ENCODE peak calls at places on chromosomes 4 and X, in six cellular contexts. I is NCI-H1694 treated with DMSO at 0.1 percent for 48 hours, N is WERI-Rb-1, O is GM13977, T is brain microvascular endothelial cell, E is body of pancreas. F is an unnamed sample.

GRCh38 chr4:131509521-131509920 is 1639.6 kb upstream of the PCDH10 start:
- DNase-seq in O (no peak), E (no peak), I (no peak), N (no peak), T (no peak), F (no peak)

GRCh38 chr4:174117445-174117844 is 166.0 kb downstream of the FBXO8 start:
- DNase-seq in N (no peak), T (no peak), O (no peak), E (no peak), I (no peak), F (no peak)

GRCh38 chr4:115418997-115419396 is 305.6 kb upstream of the NDST4 start:
- DNase-seq in I (no peak), O (no peak), N (no peak), E (no peak), T (no peak), F (no peak)

GRCh38 chrX:13223868-13224555 is 95.8 kb downstream of the ATXN3L start:
- DNase-seq in N (no peak), O (no peak), E (peak; percentile 12), I (peak; percentile 16), T (peak; percentile 83), F (no peak)

GRCh38 chr4:139606600-139607301 is 50.7 kb upstream of the SETD7 start:
- DNase-seq in O (no peak), E (no peak), I (no peak), T (peak; percentile 54), N (no peak), F (no peak)

GRCh38 chr4:147312376-147313046 is 168.4 kb upstream of the EDNRA start:
- DNase-seq in E (no peak), T (no peak), O (no peak), I (no peak), N (no peak), F (no peak)

GRCh38 chr4:68326146-68326545 is 23.7 kb downstream of the YTHDC1 start:
- DNase-seq in I (no peak), E (no peak), T (no peak), N (no peak), O (no peak), F (no peak)

GRCh38 chr4:158729716-158730559 is 6.7 kb upstream of the PPID start:
- DNase-seq in T (peak; percentile 77), N (peak; percentile 80), I (peak; percentile 46), E (peak; percentile 68), O (peak; percentile 63), F (peak; percentile 39)

GRCh38 chr4:77931452-77932135 is 69.0 kb downstream of the MRPL1 start:
- DNase-seq in O (no peak), I (no peak), T (peak; percentile 65), E (no peak), N (no peak), F (no peak)

GRCh38 chrX:120522820-120523219 is 37.9 kb downstream of the CUL4B start:
- DNase-seq in T (no peak), I (no peak), E (no peak), O (no peak), N (no peak), F (no peak)

GRCh38 chrX:33336783-33337182 is 125.4 kb upstream of the DMD start:
- DNase-seq in E (peak; percentile 21), I (peak; percentile 1), N (peak; percentile 43), O (no peak), T (peak; percentile 11), F (peak; percentile 34)

GRCh38 chr4:156971623-156972369 is at the start of gene PDGFC:
- DNase-seq in N (peak; percentile 91), T (peak; percentile 65), O (peak; percentile 63), I (no peak), E (peak; percentile 80), F (peak; percentile 72)

GRCh38 chr4:39970559-39971270 is 7.0 kb downstream of the PDS5A start:
- DNase-seq in N (no peak), I (no peak), T (no peak), O (no peak), E (no peak), F (no peak)

GRCh38 chrX:76453737-76454406 is 26.4 kb downstream of the MAGEE1 start:
- DNase-seq in O (no peak), I (no peak), E (peak; percentile 63), T (no peak), N (no peak), F (no peak)

GRCh38 chrX:133042260-133042659 is 54.6 kb downstream of the USP26 start:
- DNase-seq in O (no peak), I (no peak), E (no peak), T (no peak), N (no peak), F (no peak)

GRCh38 chrX:26442340-26442739 is 226.4 kb downstream of the MAGEB5 start:
- DNase-seq in T (peak; percentile 40), O (no peak), I (peak; percentile 2), N (peak; percentile 16), E (no peak), F (no peak)

GRCh38 chr4:57078685-57079521 is 31.3 kb downstream of the IGFBP7 start:
- DNase-seq in T (peak; percentile 77), N (no peak), O (no peak), E (peak; percentile 37), I (no peak), F (no peak)

GRCh38 chr4:4869380-4869723 is 9.9 kb downstream of the MSX1 start:
- DNase-seq in T (no peak), O (no peak), I (no peak), N (no peak), E (no peak), F (no peak)

GRCh38 chr4:2891294-2891693 is 47.6 kb downstream of the ADD1 start:
- DNase-seq in E (no peak), I (no peak), T (peak; percentile 37), N (no peak), O (no peak), F (no peak)

GRCh38 chr4:78517050-78517652 is 34.4 kb upstream of the ANXA3 start:
- DNase-seq in I (peak; percentile 45), E (no peak), O (no peak), T (no peak), N (no peak), F (no peak)

GRCh38 chr4:115233600-115233999 is 120.2 kb upstream of the NDST4 start:
- DNase-seq in I (no peak), E (no peak), T (no peak), O (no peak), N (no peak), F (no peak)

GRCh38 chr4:123265443-123265842 is 131.2 kb upstream of the SPRY1 start:
- DNase-seq in I (no peak), N (no peak), T (no peak), O (no peak), E (no peak), F (no peak)

GRCh38 chrX:101260435-101260834 is 30.7 kb downstream of the TAF7L start:
- DNase-seq in N (peak; percentile 19), O (no peak), T (no peak), I (no peak), E (no peak), F (no peak)

GRCh38 chr4:88788424-88788823 is 90.8 kb upstream of the NAP1L5 start:
- DNase-seq in E (no peak), T (no peak), I (no peak), N (no peak), O (no peak), F (no peak)

GRCh38 chr4:183177001-183177400 is 77.9 kb downstream of the WWC2 start:
- DNase-seq in I (no peak), O (no peak), T (no peak), N (no peak), E (no peak), F (no peak)

GRCh38 chr4:51835854-51836253 is 7.1 kb upstream of the DCUN1D4 start:
- DNase-seq in E (no peak), T (no peak), N (peak; percentile 35), O (no peak), I (no peak), F (no peak)

GRCh38 chr4:184506527-184507121 is 32.3 kb upstream of the IRF2 start:
- DNase-seq in N (peak; percentile 20), O (peak; percentile 66), T (no peak), E (no peak), I (peak; percentile 8), F (no peak)

GRCh38 chrX:64205441-64205734 is at the start of gene AMER1:
- DNase-seq in T (no peak), E (no peak), O (no peak), I (no peak), N (no peak), F (no peak)

GRCh38 chrX:17397074-17397473 is 22.1 kb downstream of the NHS start:
- DNase-seq in I (no peak), E (no peak), N (no peak), T (no peak), O (no peak), F (no peak)

GRCh38 chrX:77505227-77505626 is 58.0 kb downstream of the FGF16 start:
- DNase-seq in E (no peak), O (no peak), T (peak; percentile 34), I (no peak), N (no peak), F (no peak)

GRCh38 chr4:121951570-121952110 is at the start of gene TRPC3:
- DNase-seq in E (no peak), T (no peak), N (peak; percentile 48), O (peak; percentile 58), I (no peak), F (peak; percentile 20)

F was measured in neural crest cell.